ENCODE peak calls at places on chromosomes 2 and 18, in eight cellular contexts. P is gastrocnemius medialis, C is body of pancreas, V is sigmoid colon, Q is pancreas, B is esophagus squamous epithelium, X is vagina, T is K562. M is an unnamed sample.

GRCh38 chr2:147872967-147873366 is 28.1 kb downstream of the ACVR2A start:
- DNase-seq in P (no peak), C (no peak), V (no peak), Q (no peak), B (no peak), X (no peak), T (no peak), M (no peak)

GRCh38 chr2:101699191-101699938 is 1.9 kb downstream of the MAP4K4 start:
- DNase-seq in P (no peak), C (no peak), V (no peak), Q (no peak), B (no peak), X (no peak), T (no peak), M (no peak)

GRCh38 chr2:172102858-172103359 is at the start of gene DLX2:
- DNase-seq in P (peak), C (peak), V (peak), Q (peak), B (no peak), X (no peak), T (peak), M (no peak)

GRCh38 chr18:27227721-27228120 is 42.6 kb upstream of the CHST9 start:
- DNase-seq in P (no peak), C (no peak), V (no peak), Q (no peak), B (no peak), X (no peak), T (no peak), M (no peak)

GRCh38 chr2:43174368-43175186 is 51.8 kb downstream of the ZFP36L2 start:
- DNase-seq in P (no peak), C (no peak), V (no peak), Q (no peak), B (no peak), X (no peak), T (no peak), M (no peak)

GRCh38 chr2:166170356-166170755 is 42.5 kb upstream of the SCN1A start:
- DNase-seq in P (no peak), C (no peak), V (no peak), Q (no peak), B (no peak), X (no peak), T (no peak), M (no peak)

GRCh38 chr2:11395971-11396689 is 51.7 kb upstream of the ROCK2 start:
- DNase-seq in P (no peak), C (no peak), V (no peak), Q (no peak), B (no peak), X (no peak), T (no peak), M (no peak)

GRCh38 chr2:222108957-222109595 is 189.7 kb downstream of the PAX3 start:
- DNase-seq in P (no peak), C (no peak), V (no peak), Q (no peak), B (no peak), X (no peak), T (no peak), M (no peak)

GRCh38 chr2:224691563-224691962 is 24.6 kb downstream of the CCDC195 start:
- DNase-seq in P (no peak), C (no peak), V (no peak), Q (no peak), B (no peak), X (no peak), T (no peak), M (no peak)

GRCh38 chr2:126187665-126188064 is 468.3 kb upstream of the GYPC start:
- DNase-seq in P (no peak), C (no peak), V (no peak), Q (no peak), B (no peak), X (no peak), T (no peak), M (no peak)

GRCh38 chr2:158291544-158292175 is 164.9 kb downstream of the CCDC148 start:
- DNase-seq in P (no peak), C (no peak), V (no peak), Q (no peak), B (no peak), X (no peak), T (no peak), M (no peak)

GRCh38 chr2:2828774-2829368 is 497.8 kb upstream of the MYT1L start:
- DNase-seq in P (no peak), C (no peak), V (no peak), Q (no peak), B (no peak), X (peak), T (no peak), M (peak)

GRCh38 chr2:121205321-121205942 is 79.6 kb downstream of the TFCP2L1 start:
- DNase-seq in P (peak), C (no peak), V (no peak), Q (no peak), B (no peak), X (no peak), T (no peak), M (no peak)

GRCh38 chr2:207743514-207743913 is 26.2 kb downstream of the FZD5 start:
- DNase-seq in P (no peak), C (no peak), V (no peak), Q (no peak), B (no peak), X (no peak), T (no peak), M (no peak)

GRCh38 chr2:30823452-30823851 is 16.2 kb upstream of the CAPN13 start:
- DNase-seq in P (no peak), C (no peak), V (no peak), Q (no peak), B (no peak), X (no peak), T (no peak), M (no peak)

GRCh38 chr2:119008108-119008507 is 66.1 kb downstream of the MARCO start:
- DNase-seq in P (no peak), C (no peak), V (no peak), Q (no peak), B (no peak), X (no peak), T (peak), M (peak)

GRCh38 chr2:119005565-119005964 is 63.6 kb downstream of the MARCO start:
- DNase-seq in P (no peak), C (no peak), V (no peak), Q (no peak), B (no peak), X (no peak), T (no peak), M (no peak)

GRCh38 chr2:119005081-119005480 is 63.1 kb downstream of the MARCO start:
- DNase-seq in P (no peak), C (no peak), V (no peak), Q (no peak), B (no peak), X (no peak), T (no peak), M (no peak)

GRCh38 chr2:119004602-119005001 is 62.6 kb downstream of the MARCO start:
- DNase-seq in P (no peak), C (no peak), V (no peak), Q (no peak), B (no peak), X (no peak), T (no peak), M (no peak)

DNA sequence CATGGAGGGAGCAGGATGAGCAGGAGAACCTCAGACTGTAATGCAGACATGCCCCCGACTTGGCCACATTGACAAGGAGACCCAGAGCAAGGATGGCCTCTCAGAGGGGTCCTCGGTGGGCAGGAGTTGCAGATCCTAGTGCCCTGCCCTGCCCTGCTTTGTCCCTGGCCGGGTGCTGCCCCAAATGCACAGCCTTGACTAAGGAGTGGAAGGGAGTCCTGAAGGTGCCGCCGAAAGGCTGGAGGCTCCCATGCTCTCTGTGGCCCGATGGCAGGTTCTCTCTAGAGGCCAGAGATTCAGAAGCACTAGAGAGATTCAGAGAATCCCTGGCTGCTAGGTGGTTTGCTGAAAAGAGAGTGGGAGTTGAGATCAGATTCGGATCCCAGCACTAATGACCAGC is 64.4 kb downstream of the MARCO start:
- DNase-seq in P (no peak), C (no peak), V (no peak), Q (no peak), B (no peak), X (no peak), T (no peak), M (no peak)
- H3K27ac ChIP-seq in P (no peak), C (no peak), V (no peak), Q (no peak), B (no peak), X (no peak), T (no peak), M (no peak)

DNA sequence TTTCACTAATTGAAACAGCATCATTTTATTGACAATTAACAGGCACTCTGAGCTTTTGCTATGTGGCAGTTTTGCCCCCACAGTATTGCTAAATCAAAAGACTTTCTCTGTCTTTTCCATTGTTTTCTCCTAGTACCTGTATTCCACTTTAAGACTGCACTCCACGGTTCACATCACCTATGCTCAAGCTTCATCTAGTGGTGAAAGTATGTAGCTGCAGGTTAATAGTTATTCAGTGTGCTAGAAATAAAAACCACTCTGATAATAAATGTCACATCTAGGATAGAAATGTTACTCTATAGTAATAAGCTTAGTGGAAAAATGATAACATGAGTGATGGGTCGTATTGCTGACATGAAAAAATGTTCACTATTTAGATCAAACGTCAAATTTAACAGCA is 24.6 kb downstream of the ARL6IP6 start:
- DNase-seq in P (no peak), C (no peak), V (no peak), Q (no peak), B (no peak), X (no peak), T (peak), M (no peak)
- TF ChIP-seq CTCF in P (peak), C (peak), V (no peak), Q (peak), B (no peak), X (no peak), T (peak), M (no peak)

GRCh38 chr2:176132397-176133086 is 3.0 kb downstream of the HOXD8 start:
- DNase-seq in P (no peak), C (no peak), V (peak), Q (no peak), B (no peak), X (no peak), T (no peak), M (no peak)

GRCh38 chr2:176131617-176132396 is 2.3 kb downstream of the HOXD8 start:
- DNase-seq in P (no peak), C (no peak), V (no peak), Q (no peak), B (no peak), X (no peak), T (no peak), M (no peak)

GRCh38 chr2:176130153-176130916 is 830 bp downstream of the HOXD8 start:
- DNase-seq in P (no peak), C (no peak), V (peak), Q (no peak), B (no peak), X (no peak), T (peak), M (no peak)

GRCh38 chr2:176129825-176130152 is 284 bp downstream of the HOXD8 start:
- DNase-seq in P (no peak), C (no peak), V (peak), Q (no peak), B (no peak), X (no peak), T (no peak), M (no peak)

DNA sequence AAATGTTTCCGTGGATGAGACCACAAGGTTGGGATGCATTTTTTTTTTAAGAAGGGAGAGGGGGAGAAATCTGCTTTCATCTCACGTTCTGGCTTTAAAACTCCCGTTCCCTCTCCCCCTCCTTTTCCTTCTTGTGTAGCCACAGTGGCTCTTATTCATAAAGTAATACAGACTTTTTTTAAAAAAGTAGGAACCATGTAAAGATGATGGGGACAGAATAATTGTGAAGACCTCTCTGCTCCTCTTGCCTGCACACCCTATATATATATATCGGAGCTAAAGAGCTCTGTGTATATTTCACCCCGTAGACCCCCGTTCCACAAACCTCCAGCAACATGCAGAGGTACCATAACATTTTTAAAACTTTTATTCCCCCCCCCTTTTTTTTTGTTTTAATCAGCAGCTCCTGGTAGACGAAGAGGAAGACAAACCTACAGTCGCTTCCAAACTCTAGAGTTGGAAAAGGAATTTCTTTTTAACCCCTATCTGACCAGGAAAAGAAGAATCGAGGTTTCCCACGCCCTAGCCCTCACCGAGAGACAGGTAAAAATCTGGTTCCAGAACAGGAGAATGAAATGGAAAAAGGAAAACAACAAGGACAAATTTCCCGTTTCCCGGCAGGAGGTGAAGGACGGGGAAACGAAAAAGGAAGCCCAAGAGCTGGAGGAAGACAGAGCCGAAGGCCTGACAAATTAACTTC is 1.6 kb downstream of the HOXD8 start:
- DNase-seq in P (no peak), C (no peak), V (peak), Q (no peak), B (no peak), X (no peak), T (no peak), M (no peak)
- H3K4me3 ChIP-seq in P (peak), C (no peak), V (peak), Q (peak), B (peak), X (peak), T (no peak), M (peak)

GRCh38 chr2:46772500-46772899 is 143.1 kb downstream of the MCFD2 start:
- DNase-seq in P (no peak), C (no peak), V (no peak), Q (no peak), B (no peak), X (no peak), T (no peak), M (no peak)
- H3K27ac ChIP-seq in P (no peak), C (no peak), V (no peak), Q (no peak), B (no peak), X (no peak), T (no peak), M (no peak)

GRCh38 chr2:213086050-213086449 is 65.4 kb downstream of the IKZF2 start:
- DNase-seq in P (no peak), C (no peak), V (no peak), Q (no peak), B (no peak), X (no peak), T (no peak), M (no peak)

GRCh38 chr2:213085538-213085937 is 65.9 kb downstream of the IKZF2 start:
- DNase-seq in P (no peak), C (no peak), V (no peak), Q (no peak), B (no peak), X (no peak), T (no peak), M (no peak)

GRCh38 chr2:213086566-213086965 is 64.8 kb downstream of the IKZF2 start:
- DNase-seq in P (no peak), C (no peak), V (no peak), Q (no peak), B (no peak), X (no peak), T (no peak), M (no peak)

GRCh38 chr2:213087040-213087439 is 64.4 kb downstream of the IKZF2 start:
- DNase-seq in P (no peak), C (no peak), V (no peak), Q (no peak), B (no peak), X (no peak), T (no peak), M (no peak)

GRCh38 chr2:213084261-213084660 is 67.2 kb downstream of the IKZF2 start:
- DNase-seq in P (no peak), C (no peak), V (no peak), Q (no peak), B (no peak), X (no peak), T (no peak), M (no peak)
- TF ChIP-seq CTCF in P (no peak), C (no peak), V (no peak), Q (no peak), B (no peak), X (no peak), T (no peak), M (no peak)

GRCh38 chr2:188619146-188619545 is 327.5 kb downstream of the GULP1 start:
- DNase-seq in P (no peak), C (no peak), V (no peak), Q (no peak), B (no peak), X (no peak), T (no peak), M (no peak)

GRCh38 chr2:188622898-188623297 is 331.2 kb downstream of the GULP1 start:
- DNase-seq in P (no peak), C (no peak), V (no peak), Q (no peak), B (no peak), X (no peak), T (no peak), M (no peak)

GRCh38 chr2:188628989-188629889 is 337.6 kb downstream of the GULP1 start:
- DNase-seq in P (no peak), C (no peak), V (no peak), Q (no peak), B (no peak), X (no peak), T (no peak), M (no peak)

GRCh38 chr2:188620916-188621315 is 329.2 kb downstream of the GULP1 start:
- DNase-seq in P (no peak), C (no peak), V (no peak), Q (no peak), B (no peak), X (no peak), T (no peak), M (no peak)

GRCh38 chr2:188623995-188624643 is 332.4 kb downstream of the GULP1 start:
- DNase-seq in P (no peak), C (no peak), V (no peak), Q (no peak), B (no peak), X (no peak), T (no peak), M (no peak)
- H3K4me3 ChIP-seq in P (no peak), C (no peak), V (no peak), Q (no peak), B (no peak), X (no peak), T (no peak), M (no peak)

DNA sequence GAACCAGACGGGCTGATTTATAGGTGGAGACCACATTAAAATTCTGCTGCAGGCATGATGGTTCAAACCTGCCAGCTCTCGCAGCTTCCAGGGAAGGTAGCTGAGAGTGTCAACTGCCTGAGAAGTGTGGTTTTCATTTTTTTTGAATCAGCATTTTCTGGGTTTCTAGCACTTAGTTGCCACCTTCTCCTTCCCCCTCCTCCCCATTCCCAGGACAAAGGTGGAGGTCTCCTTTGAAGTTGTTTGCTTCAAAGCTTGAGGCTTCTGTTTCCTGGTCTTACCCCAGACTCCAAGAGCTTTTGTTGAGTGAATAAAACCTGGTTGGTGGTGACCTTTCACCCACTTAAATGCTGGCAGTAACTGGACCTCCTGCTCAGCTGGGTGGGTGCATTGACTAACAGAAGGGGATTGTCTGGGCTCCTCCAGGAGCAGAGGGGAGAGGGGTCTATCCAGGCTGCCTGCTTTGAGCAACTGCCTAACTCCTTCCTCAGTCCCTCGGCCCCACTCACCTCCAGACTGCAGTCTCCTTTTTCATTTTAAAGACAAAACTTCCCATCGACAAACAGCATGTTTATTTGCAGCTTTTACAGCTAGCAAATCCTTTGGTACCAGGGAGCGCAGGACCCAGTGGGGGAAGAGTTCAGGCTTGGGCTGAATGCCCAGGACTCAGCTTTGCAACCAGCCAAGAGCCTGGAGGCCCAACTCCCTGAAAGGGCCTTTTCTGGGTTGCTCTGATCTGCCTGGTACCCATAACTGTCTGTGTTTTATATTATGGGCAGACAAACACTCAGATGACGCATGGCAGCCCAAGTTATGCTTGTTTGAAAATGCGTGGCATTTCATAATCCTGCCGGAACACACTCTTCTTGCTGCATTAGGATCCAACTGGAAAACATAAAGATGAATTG is 3.6 kb downstream of the RHOB start:
- DNase-seq in P (peak), C (peak), V (peak), Q (peak), B (no peak), X (peak), T (no peak), M (peak)
- H3K27ac ChIP-seq in P (peak), C (peak), V (peak), Q (peak), B (peak), X (peak), T (no peak), M (peak)

DNA sequence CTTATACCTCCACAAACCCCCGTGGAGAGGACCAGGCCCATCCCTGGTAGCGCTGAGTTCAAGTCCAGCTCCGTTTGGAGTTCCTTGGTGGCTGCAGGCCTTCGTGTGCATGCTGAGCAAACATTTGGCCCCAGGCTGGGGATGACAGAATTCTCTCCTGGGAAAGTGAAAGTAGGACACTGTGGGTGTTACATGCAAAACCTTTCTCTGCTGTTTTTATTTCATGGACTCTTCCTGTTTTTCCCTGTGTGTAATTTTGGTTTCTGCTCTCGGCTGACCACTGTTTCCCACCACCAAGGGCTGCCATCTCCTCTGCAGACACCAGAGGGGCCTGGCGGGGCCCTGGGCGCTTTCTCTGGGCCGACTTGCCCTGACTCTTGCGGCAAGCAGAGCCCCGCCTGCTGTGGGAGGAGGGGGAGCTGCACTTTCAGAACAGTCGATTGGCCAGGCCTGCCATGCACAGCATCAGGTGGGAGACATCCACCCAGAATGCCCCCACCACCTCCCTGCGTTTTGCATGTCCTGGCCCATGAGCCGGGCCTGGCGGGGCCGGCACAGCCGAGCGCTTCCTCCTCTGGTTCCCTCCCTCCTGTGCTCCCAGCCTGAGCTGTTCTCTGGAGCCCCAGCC is 102.4 kb downstream of the CABLES1 start:
- DNase-seq in P (peak), C (no peak), V (peak), Q (no peak), B (no peak), X (no peak), T (peak), M (peak)
- TF ChIP-seq CTCF in P (peak), C (no peak), V (peak), Q (no peak), B (peak), X (no peak), T (peak), M (no peak)